ENCODE peak calls at places on chromosome 14, in eight cellular contexts. Y, T, L, H, R, F, O and K are unnamed samples.

GRCh38 chr14:100620437-100621100 is 33.4 kb upstream of the BEGAIN start:
- DNase-seq in H (no peak), F (no peak), L (no peak), R (no peak), Y (no peak), T (no peak), O (no peak), K (no peak)

GRCh38 chr14:26765768-26766550 is 168.1 kb upstream of the NOVA1 start:
- DNase-seq in R (peak; percentile 95), T (peak; percentile 52), H (peak; percentile 36), Y (peak; percentile 47), F (no peak), L (no peak), O (peak; percentile 55), K (no peak)

GRCh38 chr14:72645706-72646105 is 248.2 kb downstream of the DPF3 start:
- DNase-seq in H (no peak), T (peak; percentile 58), L (no peak), R (no peak), Y (no peak), O (no peak), F (no peak), K (no peak)

GRCh38 chr14:50407089-50407813 is 10.6 kb upstream of the CDKL1 start:
- DNase-seq in H (peak; percentile 29), F (no peak), T (no peak), Y (no peak), L (no peak), O (no peak), R (peak; percentile 26), K (no peak)

GRCh38 chr14:67618617-67619063 is 1.1 kb upstream of the ARG2 start:
- DNase-seq in H (peak; percentile 83), O (no peak), L (peak; percentile 24), R (peak; percentile 90), F (no peak), Y (no peak), T (no peak), K (peak; percentile 86)

GRCh38 chr14:72291908-72292688 is 359.9 kb downstream of the RGS6 start:
- DNase-seq in L (peak; percentile 49), T (peak; percentile 54), R (peak; percentile 70), Y (no peak), F (no peak), H (peak; percentile 67), O (peak; percentile 33), K (no peak)

GRCh38 chr14:96263347-96264199 is 7.6 kb downstream of the BDKRB1 start:
- DNase-seq in H (no peak), Y (no peak), R (no peak), F (no peak), T (peak; percentile 38), O (no peak), L (no peak), K (no peak)

GRCh38 chr14:105710119-105711057 is 184.0 kb downstream of the TMEM121 start:
- DNase-seq in H (no peak), R (no peak), F (no peak), T (peak; percentile 40), L (no peak), Y (no peak), O (no peak), K (no peak)

GRCh38 chr14:59301354-59301753 is 112.9 kb downstream of the DAAM1 start:
- DNase-seq in H (no peak), F (no peak), T (no peak), R (no peak), Y (no peak), L (no peak), O (no peak), K (no peak)

GRCh38 chr14:35829449-35829848 is 3.3 kb downstream of the BRMS1L start:
- DNase-seq in L (no peak), O (no peak), R (peak; percentile 27), Y (no peak), T (no peak), H (peak; percentile 50), F (no peak), K (no peak)

GRCh38 chr14:101408077-101408831 is 153.0 kb upstream of the DIO3 start:
- DNase-seq in O (no peak), R (peak; percentile 14), Y (no peak), L (no peak), T (no peak), H (peak; percentile 63), F (no peak), K (no peak)

GRCh38 chr14:103657466-103657865 is 28.5 kb downstream of the KLC1 start:
- DNase-seq in T (no peak), L (no peak), H (peak; percentile 86), Y (peak; percentile 39), R (peak; percentile 74), F (no peak), O (peak; percentile 57), K (no peak)

GRCh38 chr14:56172571-56172971 is 54.4 kb downstream of the PELI2 start:
- DNase-seq in H (peak; percentile 67), T (no peak), Y (no peak), O (no peak), R (peak; percentile 87), F (no peak), L (no peak), K (peak; percentile 92)

GRCh38 chr14:103839569-103839968 is 7.8 kb downstream of the PPP1R13B start:
- DNase-seq in T (no peak), H (no peak), L (no peak), Y (no peak), R (no peak), O (no peak), F (no peak), K (no peak)

GRCh38 chr14:86057018-86057667 is 527.2 kb downstream of the FLRT2 start:
- DNase-seq in T (no peak), R (peak; percentile 45), H (peak; percentile 33), F (no peak), O (no peak), Y (no peak), L (no peak), K (peak; percentile 14)

GRCh38 chr14:100532916-100533630 is 54.1 kb downstream of the BEGAIN start:
- DNase-seq in H (peak; percentile 60), T (no peak), F (no peak), O (no peak), Y (peak; percentile 41), L (no peak), R (no peak), K (peak; percentile 3)

GRCh38 chr14:79605863-79606262 is 605.4 kb downstream of the DIO2 start:
- DNase-seq in Y (no peak), H (no peak), R (no peak), O (no peak), F (no peak), T (no peak), L (no peak), K (no peak)

GRCh38 chr14:104746951-104747481 is 5.9 kb upstream of the SIVA1 start:
- DNase-seq in R (no peak), H (peak; percentile 71), O (peak; percentile 26), F (no peak), T (no peak), L (no peak), Y (no peak), K (no peak)

GRCh38 chr14:69615471-69616407 is 4.3 kb downstream of the SUSD6 start:
- DNase-seq in R (peak; percentile 85), F (no peak), Y (peak; percentile 65), O (peak; percentile 63), H (peak; percentile 69), L (peak; percentile 34), T (no peak), K (no peak)

GRCh38 chr14:87052646-87053225 is 940.2 kb downstream of the GALC start:
- DNase-seq in F (no peak), H (no peak), Y (no peak), R (no peak), T (no peak), O (no peak), L (no peak), K (no peak)

GRCh38 chr14:94964181-94964580 is 193.1 kb downstream of the DICER1 start:
- DNase-seq in H (no peak), L (no peak), Y (no peak), R (no peak), O (no peak), F (no peak), T (no peak), K (no peak)

GRCh38 chr14:79293482-79293881 is 917.8 kb downstream of the DIO2 start:
- DNase-seq in R (no peak), H (no peak), T (no peak), L (no peak), F (no peak), Y (no peak), O (no peak), K (no peak)

GRCh38 chr14:61403411-61403810 is 82.0 kb downstream of the PRKCH start:
- DNase-seq in Y (no peak), H (no peak), R (no peak), T (no peak), O (no peak), F (no peak), L (no peak), K (no peak)

GRCh38 chr14:88437659-88438058 is 52.2 kb downstream of the SPATA7 start:
- DNase-seq in F (no peak), T (no peak), L (no peak), Y (no peak), O (no peak), R (peak; percentile 3), H (no peak), K (no peak)

GRCh38 chr14:32449640-32450039 is 120.5 kb downstream of the AKAP6 start:
- DNase-seq in Y (no peak), L (no peak), R (no peak), O (no peak), H (no peak), F (no peak), T (no peak), K (no peak)

GRCh38 chr14:96965885-96966595 is 168.9 kb downstream of the VRK1 start:
- DNase-seq in Y (no peak), F (no peak), H (no peak), O (no peak), T (peak; percentile 43), R (no peak), L (no peak), K (no peak)

GRCh38 chr14:67418368-67419174 is 6.6 kb upstream of the PLEK2 start:
- DNase-seq in T (peak; percentile 76), L (peak; percentile 58), R (no peak), H (no peak), Y (no peak), F (no peak), O (no peak), K (no peak)

GRCh38 chr14:40188006-40188405 is 755.8 kb upstream of the FBXO33 start:
- DNase-seq in O (no peak), H (no peak), T (peak; percentile 64), R (peak; percentile 1), F (no peak), Y (no peak), L (no peak), K (no peak)

GRCh38 chr14:43480961-43481360 is 1026.1 kb downstream of the FSCB start:
- DNase-seq in F (no peak), H (no peak), O (no peak), R (no peak), T (no peak), Y (no peak), L (no peak), K (peak; percentile 97)

GRCh38 chr14:40053396-40053795 is 621.2 kb upstream of the FBXO33 start:
- DNase-seq in O (no peak), R (no peak), H (no peak), F (no peak), Y (no peak), T (no peak), L (no peak), K (no peak)

GRCh38 chr14:92964124-92965109 is 41.5 kb downstream of the CHGA start:
- DNase-seq in R (no peak), F (no peak), Y (no peak), L (no peak), O (no peak), H (no peak), T (no peak), K (no peak)